ENCODE peak calls at places on chromosome 12, in six cellular contexts. I, J, S, L, V and Z are unnamed samples.

GRCh38 chr12:110135806-110136205 is 11.6 kb downstream of the IFT81 start:
- DNase-seq in V (no peak), I (no peak), J (no peak), L (no peak), S (no peak), Z (no peak)

GRCh38 chr12:62879691-62880090 is 55.3 kb downstream of the PPM1H start:
- DNase-seq in I (no peak), V (no peak), S (no peak), J (no peak), L (no peak), Z (no peak)

GRCh38 chr12:118371354-118372282 is 1.1 kb downstream of the TAOK3 start:
- DNase-seq in L (peak), V (no peak), S (peak), J (peak), I (peak), Z (no peak)

GRCh38 chr12:30725739-30726138 is 29.0 kb downstream of the CAPRIN2 start:
- DNase-seq in L (no peak), V (no peak), J (no peak), S (no peak), I (no peak), Z (peak)

GRCh38 chr12:51087818-51088217 is 4.4 kb upstream of the CSRNP2 start:
- DNase-seq in J (no peak), L (no peak), V (no peak), S (no peak), I (no peak), Z (no peak)

GRCh38 chr12:88703790-88704189 is 123.5 kb upstream of the KITLG start:
- DNase-seq in S (no peak), I (no peak), V (no peak), J (no peak), L (no peak), Z (peak)

GRCh38 chr12:105253882-105254513 is 18.0 kb upstream of the APPL2 start:
- DNase-seq in V (no peak), I (no peak), S (no peak), L (no peak), J (no peak), Z (peak)

GRCh38 chr12:89162704-89163261 is 189.5 kb downstream of the DUSP6 start:
- DNase-seq in L (peak), V (no peak), I (peak), J (peak), S (no peak), Z (peak)

GRCh38 chr12:125246346-125246656 is 181.1 kb downstream of the AACS start:
- DNase-seq in I (no peak), J (no peak), L (no peak), S (no peak), V (no peak), Z (no peak)

GRCh38 chr12:11650697-11651281 is 1.3 kb downstream of the ETV6 start:
- DNase-seq in L (peak), I (no peak), J (peak), V (no peak), S (no peak), Z (peak)